ENCODE peak calls at places on chromosomes 11 and 22, in seven cellular contexts. Y, B, V, L, O, T and H are unnamed samples.

GRCh38 chr11:73888244-73888643 is 11.4 kb downstream of the PAAF1 start:
- DNase-seq in Y (no peak), B (no peak), V (no peak), L (no peak), O (no peak), T (no peak), H (no peak)

GRCh38 chr22:31122532-31123291 is at the start of gene INPP5J:
- DNase-seq in Y (no peak), B (no peak), V (no peak), L (peak; percentile 90), O (peak; percentile 44), T (no peak), H (no peak)

GRCh38 chr11:44622721-44623258 is 57.3 kb downstream of the CD82 start:
- DNase-seq in Y (no peak), B (no peak), V (no peak), L (no peak), O (no peak), T (peak; percentile 34), H (peak; percentile 4)

GRCh38 chr11:116605543-116605942 is 167.2 kb downstream of the BUD13 start:
- DNase-seq in Y (no peak), B (peak; percentile 42), V (peak; percentile 40), L (no peak), O (peak; percentile 58), T (peak; percentile 96), H (no peak)

GRCh38 chr11:33778682-33779081 is 4.4 kb upstream of the FBXO3 start:
- DNase-seq in Y (no peak), B (no peak), V (no peak), L (peak; percentile 67), O (no peak), T (no peak), H (no peak)

GRCh38 chr22:38733329-38734202 is 22.2 kb downstream of the SUN2 start:
- DNase-seq in Y (no peak), B (no peak), V (peak; percentile 53), L (peak; percentile 74), O (peak; percentile 16), T (peak; percentile 80), H (peak; percentile 64)

GRCh38 chr11:280762-281485 is 2.7 kb downstream of the NLRP6 start:
- DNase-seq in Y (no peak), B (peak; percentile 58), V (no peak), L (peak; percentile 31), O (no peak), T (peak; percentile 48), H (peak; percentile 28)

GRCh38 chr11:115408036-115408911 is 95.9 kb downstream of the CADM1 start:
- DNase-seq in Y (no peak), B (no peak), V (no peak), L (no peak), O (no peak), T (no peak), H (no peak)

GRCh38 chr11:116990061-116990473 is 108.2 kb downstream of the SIK3 start:
- DNase-seq in Y (no peak), B (no peak), V (peak; percentile 11), L (no peak), O (peak; percentile 90), T (no peak), H (no peak)

GRCh38 chr11:26820739-26821138 is 98.9 kb upstream of the SLC5A12 start:
- DNase-seq in Y (no peak), B (no peak), V (no peak), L (no peak), O (no peak), T (no peak), H (no peak)

GRCh38 chr11:130671801-130672700 is 223.6 kb downstream of the ADAMTS15 start:
- DNase-seq in Y (no peak), B (no peak), V (no peak), L (peak; percentile 44), O (no peak), T (no peak), H (no peak)

GRCh38 chr22:50308986-50309600 is 1.6 kb upstream of the PLXNB2 start:
- DNase-seq in Y (no peak), B (no peak), V (no peak), L (no peak), O (no peak), T (no peak), H (no peak)

GRCh38 chr11:78801161-78801884 is 226.7 kb upstream of the NARS2 start:
- DNase-seq in Y (no peak), B (no peak), V (no peak), L (no peak), O (no peak), T (no peak), H (no peak)
- TF ChIP-seq POLR2AphosphoS5 in Y (no peak), B (no peak), V (no peak), L (peak; percentile 23), O (no peak), T (no peak), H (no peak)

GRCh38 chr11:69531071-69531716 is 49.7 kb downstream of the LINC01488 start:
- DNase-seq in Y (no peak), B (no peak), V (no peak), L (no peak), O (no peak), T (no peak), H (no peak)
- TF ChIP-seq TAF1 in Y (no peak), B (no peak), V (no peak), L (no peak), O (no peak), T (no peak), H (no peak)

GRCh38 chr11:1400168-1401000 is 10.7 kb downstream of the BRSK2 start:
- DNase-seq in Y (no peak), B (no peak), V (no peak), L (no peak), O (no peak), T (no peak), H (no peak)

GRCh38 chr11:1402355-1402754 is 12.6 kb downstream of the BRSK2 start:
- DNase-seq in Y (no peak), B (no peak), V (no peak), L (no peak), O (no peak), T (no peak), H (no peak)

GRCh38 chr11:1402776-1403620 is 13.3 kb downstream of the BRSK2 start:
- DNase-seq in Y (no peak), B (no peak), V (no peak), L (no peak), O (no peak), T (no peak), H (no peak)

GRCh38 chr11:1401001-1401445 is 11.3 kb downstream of the BRSK2 start:
- DNase-seq in Y (no peak), B (no peak), V (no peak), L (no peak), O (no peak), T (no peak), H (no peak)

DNA sequence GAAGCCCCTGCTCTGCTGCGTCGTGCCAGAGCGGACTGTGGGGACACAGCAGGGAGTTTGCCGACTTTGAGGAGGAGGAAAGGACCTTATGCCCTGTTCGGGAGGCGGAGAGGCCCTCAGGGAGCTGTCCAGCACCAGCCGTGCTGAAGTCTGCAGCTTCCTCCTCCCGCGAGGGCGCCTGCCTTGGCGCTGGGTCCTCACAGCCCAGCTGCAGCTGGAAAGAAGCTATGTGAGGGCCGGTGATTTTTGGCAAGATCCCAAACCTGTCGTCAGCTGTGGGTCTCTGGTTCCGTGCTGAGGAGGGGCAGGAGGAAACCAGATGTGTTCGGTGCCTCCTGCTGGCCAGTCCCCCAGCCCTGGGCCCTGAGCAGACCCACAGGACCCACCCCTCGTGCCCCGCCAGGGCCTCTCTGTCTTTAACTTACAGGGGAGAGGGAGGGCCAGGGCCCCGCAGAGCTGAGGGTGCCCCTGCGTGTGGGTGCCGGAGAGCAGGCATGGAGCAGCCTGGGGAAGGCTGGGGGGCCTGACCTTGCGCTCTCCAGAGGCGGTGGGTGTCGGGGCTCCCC is 12.0 kb downstream of the BRSK2 start:
- DNase-seq in Y (no peak), B (peak; percentile 74), V (peak; percentile 75), L (peak; percentile 94), O (peak; percentile 30), T (peak; percentile 92), H (peak; percentile 73)
- TF ChIP-seq POLR2AphosphoS5 in Y (no peak), B (no peak), V (no peak), L (no peak), O (no peak), T (no peak), H (no peak)

DNA sequence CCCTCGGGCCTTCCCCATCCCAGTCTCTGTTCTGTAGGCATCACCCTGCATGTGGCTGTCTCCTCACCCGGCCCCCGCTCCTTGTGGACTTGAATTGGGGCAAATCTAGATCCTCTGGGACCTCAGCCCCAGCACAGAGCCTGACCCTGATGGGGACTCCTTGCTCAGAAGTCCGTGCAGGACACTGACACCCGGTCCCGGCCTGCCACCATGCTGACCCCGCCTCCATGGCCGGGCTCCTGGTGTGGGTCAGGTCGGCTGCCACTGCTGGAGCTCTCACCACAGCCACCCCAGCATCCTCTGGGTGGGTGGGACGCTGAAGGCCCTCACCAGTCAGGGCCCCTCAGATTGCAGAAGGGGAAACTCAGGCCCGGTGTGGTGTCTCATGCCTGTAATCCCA is 1.8 kb downstream of the IGLL1 start:
- DNase-seq in Y (no peak), B (no peak), V (no peak), L (no peak), O (no peak), T (no peak), H (no peak)
- TF ChIP-seq TAF1 in Y (no peak), B (no peak), V (no peak), L (no peak), O (no peak), T (no peak), H (no peak)